ENCODE peak calls at places on chromosomes 12 and 14, in four cellular contexts. M is HepG2, D is WTC11, R is K562. W is an unnamed sample.

GRCh38 chr14:100617715-100618693 is 30.8 kb upstream of the BEGAIN start:
- DNase-seq in M (no peak), D (no peak), R (no peak), W (no peak)

GRCh38 chr12:124727244-124727673 is 136.4 kb downstream of the SCARB1 start:
- DNase-seq in M (peak), D (no peak), R (no peak), W (no peak)

GRCh38 chr14:34710006-34710405 is 4.4 kb downstream of the CFL2 start:
- DNase-seq in M (no peak), D (no peak), R (no peak), W (no peak)

GRCh38 chr14:95341115-95341514 is 21.4 kb upstream of the CLMN start:
- DNase-seq in M (no peak), D (no peak), R (no peak), W (no peak)

GRCh38 chr12:112506513-112507166 is 87.9 kb downstream of the PTPN11 start:
- DNase-seq in M (no peak), D (no peak), R (no peak), W (no peak)

GRCh38 chr12:70243510-70244331 is 488 bp downstream of the CNOT2 start:
- DNase-seq in M (peak), D (peak), R (peak), W (peak)

GRCh38 chr12:75479963-75480461 is 543 bp upstream of the GLIPR1 start:
- DNase-seq in M (no peak), D (no peak), R (no peak), W (no peak)

GRCh38 chr12:66066929-66067281 is 63.6 kb downstream of the LLPH start:
- DNase-seq in M (no peak), D (no peak), R (no peak), W (no peak)

GRCh38 chr12:51070004-51070403 is 13.4 kb downstream of the CSRNP2 start:
- DNase-seq in M (peak), D (no peak), R (no peak), W (no peak)

GRCh38 chr12:41932470-41932991 is 212.1 kb downstream of the GXYLT1 start:
- DNase-seq in M (no peak), D (peak), R (peak), W (peak)
- TF ChIP-seq SP1 in M (no peak), D (no peak), R (no peak), W (no peak)

DNA sequence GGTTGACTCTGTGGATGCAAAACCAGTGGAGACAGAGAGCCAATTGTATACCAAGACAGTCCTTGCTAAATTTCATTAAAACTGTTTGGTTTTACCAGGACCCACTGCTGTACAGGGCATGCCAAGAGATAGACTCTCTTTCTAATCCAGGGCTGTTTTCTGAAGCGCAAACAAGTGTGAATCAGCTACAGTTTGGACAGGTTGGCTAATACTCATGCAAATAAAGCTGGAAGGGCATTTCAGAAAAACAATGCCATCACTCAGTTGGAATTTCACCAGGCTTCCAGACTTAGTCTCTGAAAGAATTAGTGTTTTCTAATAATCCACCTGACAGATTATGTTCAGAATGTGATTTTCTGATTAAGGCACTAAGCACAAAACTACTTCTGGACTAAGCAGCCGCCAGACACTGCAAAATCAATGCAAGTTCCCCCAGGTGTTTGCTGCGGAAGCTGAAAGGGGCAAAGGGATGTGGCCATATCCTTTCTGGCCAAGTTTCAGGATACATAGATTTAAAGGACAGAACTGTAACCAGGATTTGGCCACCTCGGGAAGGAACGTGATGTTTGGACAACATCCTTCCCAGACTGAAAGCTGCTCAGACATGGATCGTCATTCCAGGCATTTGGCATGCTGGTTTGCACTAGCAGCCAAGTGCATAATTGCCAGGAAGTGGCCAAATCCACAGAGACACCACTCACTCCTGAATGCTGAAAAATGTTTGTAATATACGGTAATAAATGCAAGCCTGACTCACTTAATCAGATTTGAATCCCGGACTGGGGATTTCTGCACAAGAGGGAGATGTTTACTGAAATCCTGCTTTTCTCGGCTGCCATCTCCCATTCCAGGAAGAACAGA is 32.0 kb upstream of the CDKN3 start:
- DNase-seq in M (peak), D (no peak), R (no peak), W (no peak)
- TF ChIP-seq ELF4 in M (no peak), D (no peak), R (no peak), W (no peak)

DNA sequence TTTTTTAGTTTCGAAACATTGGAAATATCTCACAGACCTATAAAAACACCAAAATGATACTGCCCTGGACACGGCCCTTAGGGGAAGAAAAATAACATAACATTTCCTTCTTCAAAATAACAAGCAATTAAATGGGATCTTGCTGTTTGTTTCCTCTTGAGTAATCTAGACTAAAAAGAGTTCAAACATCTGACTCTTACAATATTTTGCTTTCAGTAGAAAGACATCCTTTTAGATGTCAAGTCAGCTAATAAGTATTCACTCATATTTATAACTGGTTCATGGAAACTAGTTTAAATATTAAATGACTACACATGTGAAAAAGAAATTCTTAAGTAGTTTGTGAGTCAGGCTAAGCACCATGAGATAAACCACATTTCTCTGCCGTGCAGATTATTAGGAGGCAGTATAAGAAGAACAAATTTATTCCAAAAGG is 87.4 kb downstream of the EPS8 start:
- DNase-seq in M (no peak), D (no peak), R (no peak), W (no peak)
- TF ChIP-seq SP1 in M (no peak), D (no peak), R (no peak), W (no peak)

DNA sequence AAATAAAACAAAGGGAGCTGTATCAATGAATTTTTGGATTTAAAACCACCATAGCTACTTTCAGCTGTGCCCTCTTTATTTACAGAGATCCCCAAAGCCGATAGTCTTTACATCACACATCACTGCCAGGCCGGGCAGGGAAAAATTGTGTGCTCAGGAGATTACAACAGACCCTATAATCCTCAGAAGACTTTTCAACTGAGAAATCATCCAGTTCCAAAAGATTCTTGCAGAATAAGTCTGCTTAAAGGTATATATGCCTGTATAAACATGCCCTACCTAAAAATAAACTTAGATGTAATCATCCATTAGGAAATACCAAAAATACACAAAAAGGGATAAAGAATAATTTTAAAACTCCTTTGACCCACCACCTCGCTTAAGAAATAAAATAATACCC is 70.1 kb upstream of the MAP1LC3B2 start:
- DNase-seq in M (no peak), D (no peak), R (no peak), W (no peak)
- TF ChIP-seq ELF4 in M (no peak), D (no peak), R (no peak), W (no peak)